ENCODE peak calls at places on chromosomes 13 and 19, in five cellular contexts. H is stimulated activated CD4-positive, alpha-beta T cell treated with anti-CD3 and anti-CD28 coated beads, Interleukin-1b, Interleukin-23, amount 100 ng/mL, for 48 hours; W is Right ventricle myocardium superior; U is pancreas; A is activated CD4-positive, alpha-beta T cell treated with anti-CD3 and anti-CD28 coated beads, Interleukin-2, amount 10 ng/mL, durations not matched to agents 7 days and 5 days. R is an unnamed sample.

GRCh38 chr19:35856546-35857149 is at the start of gene KIRREL2:
- DNase-seq in H (no peak), W (no peak), A (peak), U (peak), R (peak)

GRCh38 chr19:47176627-47177090 is 46.0 kb downstream of the SAE1 start:
- DNase-seq in A (peak), W (no peak), U (no peak), H (peak), R (peak)

GRCh38 chr19:8209965-8210659 is 942 bp downstream of the CERS4 start:
- DNase-seq in U (no peak), H (no peak), A (no peak), W (no peak), R (no peak)

GRCh38 chr19:55118401-55118991 is 1.1 kb upstream of the PPP1R12C start:
- DNase-seq in A (peak), H (peak), W (peak), U (peak), R (no peak)

GRCh38 chr13:98089246-98089645 is 53.6 kb upstream of the FARP1 start:
- DNase-seq in A (no peak), W (no peak), H (no peak), U (no peak), R (no peak)

GRCh38 chr19:17079710-17080440 is 4.3 kb downstream of the MYO9B start:
- DNase-seq in A (peak), U (no peak), H (peak), W (peak), R (peak)

GRCh38 chr19:42396248-42396541 is 6.1 kb upstream of the CNFN start:
- DNase-seq in A (no peak), W (no peak), H (no peak), U (no peak), R (no peak)

GRCh38 chr19:18875726-18876125 is 20.2 kb downstream of the CERS1 start:
- DNase-seq in W (no peak), U (no peak), A (no peak), H (no peak), R (no peak)

R was measured in CD8-positive, alpha-beta T cell.